ENCODE peak calls at places on chromosome 6, in eight cellular contexts. J is HFF-Myc, L is HFFc6, K is psoas muscle, X is left ventricle myocardium inferior, R is transverse colon, V is progenitor cell of endocrine pancreas, I is tibial nerve. O is an unnamed sample.

GRCh38 chr6:158388727-158389126 is 76.5 kb downstream of the TULP4 start:
- DNase-seq in V (no peak), J (no peak), X (no peak), R (no peak), K (no peak), L (no peak), I (no peak), O (no peak)

GRCh38 chr6:558089-558488 is 98.8 kb downstream of the HUS1B start:
- DNase-seq in L (no peak), K (no peak), I (no peak), J (no peak), R (no peak), X (no peak), V (no peak), O (no peak)

GRCh38 chr6:16575655-16576054 is 185.6 kb downstream of the ATXN1 start:
- DNase-seq in X (no peak), L (no peak), J (no peak), K (no peak), I (no peak), V (no peak), R (no peak), O (no peak)

GRCh38 chr6:34745277-34746103 is 11.8 kb upstream of the SNRPC start:
- DNase-seq in X (no peak), J (no peak), L (peak), I (no peak), V (no peak), R (peak), K (no peak), O (no peak)

GRCh38 chr6:21846541-21847451 is 253.2 kb downstream of the SOX4 start:
- DNase-seq in J (no peak), I (no peak), R (no peak), X (no peak), L (no peak), V (peak), K (no peak), O (no peak)

GRCh38 chr6:83867527-83868161 is 8.2 kb downstream of the CYB5R4 start:
- DNase-seq in V (no peak), L (peak), X (no peak), J (peak), I (no peak), R (peak), K (no peak), O (no peak)

GRCh38 chr6:141165012-141165411 is 967.7 kb upstream of the GJE1 start:
- DNase-seq in X (no peak), K (no peak), J (no peak), R (no peak), V (no peak), L (no peak), I (no peak), O (no peak)

GRCh38 chr6:2061880-2062279 is 183.5 kb downstream of the GMDS start:
- DNase-seq in R (no peak), X (no peak), L (no peak), J (no peak), V (no peak), K (no peak), I (no peak), O (no peak)

GRCh38 chr6:2222275-2222842 is 23.0 kb downstream of the GMDS start:
- DNase-seq in X (no peak), K (no peak), I (no peak), L (no peak), R (no peak), V (no peak), J (no peak), O (no peak)

GRCh38 chr6:103183831-103184411 is 1675.8 kb downstream of the HACE1 start:
- DNase-seq in J (no peak), L (no peak), X (no peak), I (no peak), V (peak), R (no peak), K (no peak), O (peak)

GRCh38 chr6:150152891-150153876 is 10.3 kb downstream of the PPP1R14C start:
- DNase-seq in K (no peak), X (no peak), V (no peak), J (no peak), L (no peak), R (no peak), I (no peak), O (no peak)

GRCh38 chr6:53089948-53090347 is 24.7 kb downstream of the FBXO9 start:
- DNase-seq in V (no peak), J (no peak), I (no peak), R (no peak), L (no peak), K (no peak), X (no peak), O (no peak)

GRCh38 chr6:3194535-3195376 is 32.7 kb downstream of the TUBB2B start:
- DNase-seq in R (no peak), I (no peak), J (no peak), K (no peak), L (no peak), X (no peak), V (no peak), O (no peak)

GRCh38 chr6:29603930-29604329 is 19.0 kb downstream of the OR2H2 start:
- DNase-seq in R (no peak), X (no peak), J (no peak), I (no peak), K (no peak), L (no peak), V (no peak), O (no peak)

GRCh38 chr6:108526739-108527174 is 34.0 kb upstream of the FOXO3 start:
- DNase-seq in I (no peak), X (no peak), J (no peak), K (no peak), R (no peak), V (no peak), L (peak), O (no peak)

GRCh38 chr6:67112120-67112519 is 1405.1 kb upstream of the EYS start:
- DNase-seq in X (no peak), J (no peak), R (no peak), K (no peak), V (no peak), I (no peak), L (no peak), O (no peak)
- TF ChIP-seq CTCF in X (no peak), J (no peak), R (no peak), K (no peak), V (no peak), I (no peak), L (no peak), O (no peak)

DNA sequence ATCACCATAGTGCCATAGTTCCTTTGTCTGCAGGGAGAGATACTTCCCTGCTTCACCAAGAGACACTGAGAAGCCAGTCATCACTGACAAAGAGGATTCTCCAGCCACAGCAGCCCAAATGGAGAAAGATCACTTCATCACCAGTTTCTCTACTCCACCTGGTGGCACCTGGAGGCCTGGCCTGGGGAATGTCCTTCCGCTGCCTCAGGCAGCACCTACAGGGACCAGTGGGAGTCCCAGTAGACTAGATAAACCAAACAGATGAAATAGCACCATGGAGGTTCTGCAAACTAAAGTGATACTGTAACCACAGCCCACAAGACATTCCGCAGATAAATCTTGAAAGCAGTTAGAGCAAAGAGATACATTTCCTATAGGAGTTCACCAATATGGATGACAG is 266.5 kb downstream of the C6orf118 start:
- DNase-seq in L (no peak), J (no peak), I (no peak), V (no peak), X (no peak), R (no peak), K (no peak), O (no peak)
- TF ChIP-seq CTCF in L (no peak), J (no peak), I (no peak), V (peak), X (no peak), R (no peak), K (no peak), O (no peak)

GRCh38 chr6:163147988-163148387 is 266.5 kb upstream of the QKI start:
- DNase-seq in L (no peak), K (no peak), I (no peak), J (no peak), X (no peak), V (no peak), R (no peak), O (no peak)
- TF ChIP-seq CTCF in L (no peak), K (no peak), I (no peak), J (no peak), X (no peak), V (no peak), R (no peak), O (no peak)

GRCh38 chr6:127185410-127185809 is 66.9 kb downstream of the RSPO3 start:
- DNase-seq in X (no peak), I (no peak), K (no peak), R (no peak), V (no peak), L (no peak), J (no peak), O (no peak)
- TF ChIP-seq CTCF in X (no peak), I (no peak), K (no peak), R (no peak), V (no peak), L (no peak), J (no peak), O (no peak)

DNA sequence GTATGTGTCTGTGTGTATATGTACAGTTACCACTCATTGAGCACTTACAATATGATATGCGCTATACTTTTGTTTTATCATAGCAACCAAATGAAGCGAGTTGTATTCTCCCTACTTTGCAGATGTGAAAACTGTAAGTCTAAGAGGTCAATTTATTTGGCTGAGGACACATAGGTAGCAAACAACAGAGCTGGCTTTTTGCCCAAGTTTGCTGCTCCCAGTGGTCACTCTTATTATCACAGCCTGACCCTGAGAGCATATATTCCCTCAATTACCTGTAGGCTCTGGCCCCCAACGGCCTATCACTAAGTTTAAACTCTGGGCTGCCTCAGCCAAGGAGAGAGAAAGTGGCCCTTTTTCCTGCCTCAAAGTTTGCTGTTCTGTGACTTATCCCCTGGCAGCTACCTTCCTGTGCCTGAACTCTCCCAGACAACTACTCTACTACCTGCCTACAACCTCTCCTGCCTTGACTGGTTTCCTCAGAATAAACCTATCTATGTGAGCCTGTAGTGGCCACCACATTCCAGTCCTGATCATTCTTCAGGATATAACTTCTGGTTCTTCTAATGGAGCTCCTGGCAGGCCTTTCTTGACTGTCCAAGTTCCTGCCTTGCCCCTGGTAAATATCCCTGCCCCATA is 221.8 kb downstream of the FRK start:
- DNase-seq in X (no peak), J (peak), R (peak), K (no peak), V (no peak), L (no peak), I (no peak), O (no peak)
- TF ChIP-seq CTCF in X (peak), J (peak), R (peak), K (peak), V (peak), L (peak), I (no peak), O (peak)

GRCh38 chr6:90730191-90730673 is 143.4 kb upstream of the MAP3K7 start:
- DNase-seq in I (no peak), V (no peak), R (no peak), J (no peak), K (no peak), L (no peak), X (no peak), O (no peak)
- TF ChIP-seq CTCF in I (no peak), V (no peak), R (no peak), J (no peak), K (no peak), L (no peak), X (no peak), O (no peak)

DNA sequence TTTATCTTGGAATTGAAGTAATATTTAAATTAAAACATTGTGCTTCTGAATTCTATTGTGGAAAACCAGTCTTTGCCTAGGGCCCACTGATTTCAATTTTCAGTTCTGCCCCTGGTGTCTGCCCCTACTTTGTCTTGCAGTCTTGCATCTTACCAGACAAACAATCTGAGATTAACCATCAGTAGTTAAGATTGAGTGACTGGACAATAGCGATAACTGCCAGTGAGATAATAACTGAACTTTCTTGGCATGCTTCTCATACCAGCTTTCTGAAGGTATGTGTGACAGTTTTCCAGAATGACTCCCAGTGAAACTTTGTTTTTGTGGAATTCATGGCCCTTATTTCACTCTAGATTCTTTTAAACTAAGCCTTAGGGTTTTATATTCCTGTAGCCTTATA is 53.5 kb downstream of the KCNQ5 start:
- DNase-seq in K (no peak), R (no peak), X (no peak), J (no peak), L (peak), V (no peak), I (no peak), O (no peak)
- TF ChIP-seq CTCF in K (no peak), R (no peak), X (no peak), J (no peak), L (no peak), V (no peak), I (no peak), O (no peak)

DNA sequence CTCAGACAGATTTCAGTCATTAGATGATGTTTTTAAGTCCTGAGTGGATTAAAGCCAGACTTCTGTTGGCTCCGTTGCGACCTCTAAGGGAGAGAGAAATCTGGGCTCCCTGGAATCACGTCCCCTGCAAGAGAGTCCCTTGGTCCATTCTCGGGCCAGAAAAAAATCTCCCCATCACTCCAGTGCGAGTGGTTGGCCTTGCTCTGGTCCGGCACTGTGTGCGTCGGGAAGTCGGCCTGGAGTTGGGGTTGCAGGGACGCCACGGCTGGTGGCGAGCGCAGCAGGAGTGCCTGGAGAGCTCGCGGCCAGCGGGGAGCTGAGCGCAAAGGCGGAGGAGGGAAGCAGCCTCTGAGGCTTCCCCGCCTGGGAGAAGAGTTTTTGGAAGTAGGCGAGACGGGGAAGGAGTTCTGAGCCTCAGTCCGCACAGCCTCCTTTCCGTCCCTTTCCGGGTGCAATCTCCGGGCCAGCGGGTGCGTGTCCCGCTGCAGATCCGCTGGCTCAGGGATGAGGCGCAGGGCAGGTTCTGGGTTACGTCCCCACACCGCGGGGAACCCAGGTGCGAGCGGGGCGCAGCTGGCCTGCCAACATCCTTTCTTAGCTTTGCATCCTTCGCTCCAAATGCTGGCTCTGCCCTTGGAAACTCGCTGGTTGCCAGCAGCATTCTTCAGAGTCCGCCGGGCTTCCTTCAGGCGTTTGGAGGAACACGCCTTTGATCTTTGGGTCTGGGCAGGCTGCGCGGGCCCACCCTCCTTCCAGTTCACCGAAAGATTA is 6.8 kb downstream of the TCF21 start:
- DNase-seq in L (no peak), K (peak), J (no peak), R (no peak), X (peak), I (no peak), V (no peak), O (peak)
- TF ChIP-seq CTCF in L (no peak), K (no peak), J (no peak), R (no peak), X (no peak), I (no peak), V (no peak), O (no peak)

GRCh38 chr6:136034422-136034821 is 182.9 kb downstream of the PDE7B start:
- DNase-seq in X (no peak), V (no peak), L (no peak), J (no peak), K (no peak), I (no peak), R (no peak), O (no peak)
- TF ChIP-seq CTCF in X (no peak), V (no peak), L (peak), J (no peak), K (no peak), I (no peak), R (no peak), O (no peak)